ENCODE peak calls at places on chromosomes 7 and 10, in four cellular contexts. O is choroid plexus epithelial cell, G is astrocyte of the cerebellum, N is cardiac muscle cell. I is an unnamed sample.

GRCh38 chr7:99386584-99387238 is 12.2 kb downstream of the ARPC1B start:
- DNase-seq in G (no peak), N (no peak), O (peak), I (no peak)

GRCh38 chr7:127251048-127251451 is 1.7 kb downstream of the GRM8 start:
- DNase-seq in N (no peak), G (no peak), O (no peak), I (no peak)

GRCh38 chr10:21194510-21194993 is 297.4 kb upstream of the NEBL start:
- DNase-seq in O (peak), N (no peak), G (no peak), I (no peak)

GRCh38 chr10:115861455-115861854 is 411.6 kb downstream of the GFRA1 start:
- DNase-seq in G (no peak), N (no peak), O (peak), I (no peak)

GRCh38 chr7:92634924-92635519 is 44.8 kb upstream of the FAM133B start:
- DNase-seq in N (no peak), O (peak), G (peak), I (no peak)

GRCh38 chr7:55185321-55185802 is 166.5 kb downstream of the EGFR start:
- DNase-seq in O (no peak), N (no peak), G (no peak), I (no peak)

GRCh38 chr7:32357535-32358277 is 132.5 kb downstream of the LSM5 start:
- DNase-seq in N (no peak), G (no peak), O (peak), I (no peak)

GRCh38 chr7:155896531-155897263 is 84.4 kb upstream of the SHH start:
- DNase-seq in G (peak), O (no peak), N (no peak), I (peak)

GRCh38 chr7:55189878-55190436 is 171.1 kb downstream of the EGFR start:
- DNase-seq in N (no peak), G (no peak), O (no peak), I (no peak)

GRCh38 chr10:9096288-9096687 is 1041.8 kb downstream of the GATA3 start:
- DNase-seq in G (no peak), O (no peak), N (no peak), I (no peak)

GRCh38 chr10:111993872-111994426 is 189.6 kb downstream of the GPAM start:
- DNase-seq in O (no peak), N (no peak), G (no peak), I (no peak)

GRCh38 chr10:111993321-111993720 is 190.2 kb downstream of the GPAM start:
- DNase-seq in G (no peak), N (no peak), O (no peak), I (no peak)

GRCh38 chr10:111986079-111986478 is 197.5 kb downstream of the GPAM start:
- DNase-seq in O (no peak), G (no peak), N (no peak), I (no peak)

GRCh38 chr10:111989136-111990050 is 194.2 kb downstream of the GPAM start:
- DNase-seq in G (no peak), N (no peak), O (no peak), I (no peak)

DNA sequence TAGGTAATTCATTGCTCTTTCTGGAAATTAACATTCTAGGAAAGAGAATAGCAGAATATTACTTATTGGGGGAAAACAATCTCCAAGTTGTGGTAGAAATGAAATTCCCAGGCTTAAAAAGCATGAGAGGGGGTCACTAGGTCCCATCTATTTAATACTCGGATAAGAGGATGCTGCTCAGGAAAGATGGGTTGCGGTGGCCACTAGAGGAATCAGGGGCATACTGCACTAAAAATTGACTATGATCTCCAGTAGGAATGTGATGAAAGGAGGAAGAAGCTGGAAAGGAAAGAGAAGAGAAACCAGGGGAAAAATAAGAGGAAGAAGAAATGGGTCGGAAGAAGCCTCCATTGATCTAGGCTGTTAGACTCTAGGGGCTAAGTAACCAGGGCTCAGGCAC is 192.8 kb downstream of the GPAM start:
- DNase-seq in G (no peak), N (no peak), O (no peak), I (no peak)
- TF ChIP-seq CTCF in G (peak), N (no peak), O (peak), I (no peak)

GRCh38 chr10:75540357-75541335 is 109.2 kb downstream of the LRMDA start:
- DNase-seq in O (no peak), G (no peak), N (no peak), I (no peak)
- TF ChIP-seq CTCF in O (no peak), G (no peak), N (no peak), I (peak)

GRCh38 chr10:66928000-66928770 is 2.3 kb downstream of the LRRTM3 start:
- DNase-seq in N (peak), G (no peak), O (peak), I (no peak)
- TF ChIP-seq CTCF in N (no peak), G (no peak), O (no peak), I (no peak)

DNA sequence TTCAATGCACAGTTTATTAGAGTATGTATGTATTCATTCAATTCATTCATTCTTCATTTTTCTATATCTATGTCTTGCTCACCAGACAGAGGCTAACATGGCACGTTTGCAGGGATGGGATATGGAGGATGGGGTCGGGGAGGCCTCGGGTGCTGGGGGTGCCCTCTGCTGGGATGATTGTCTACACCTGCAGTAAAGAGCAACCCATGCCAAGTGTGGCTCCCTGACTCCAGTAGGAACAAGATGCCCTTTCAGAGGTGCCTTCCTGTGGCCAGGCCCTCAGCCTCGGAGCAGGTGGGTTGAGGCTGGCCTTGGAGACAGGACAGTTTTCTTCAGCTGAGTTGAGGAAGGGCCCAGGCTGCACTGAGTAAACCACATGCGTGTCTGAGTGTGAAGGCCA is 157.2 kb downstream of the SH2D4B start:
- DNase-seq in G (no peak), O (no peak), N (no peak), I (no peak)
- TF ChIP-seq CTCF in G (no peak), O (no peak), N (no peak), I (no peak)